ENCODE peak calls at places on chromosomes 12 and 14, in six cellular contexts. F is aorta, C is fibroblast of lung, I is breast epithelium, G is hepatocyte, T is tibial artery. J is an unnamed sample.

GRCh38 chr14:53953002-53953827 is 3.4 kb downstream of the BMP4 start:
- DNase-seq in F (peak; percentile 91), C (peak; percentile 90), I (peak; percentile 76), G (peak; percentile 95), T (peak; percentile 88), J (peak; percentile 85)

GRCh38 chr12:96487214-96487613 is 2.2 kb upstream of the CFAP54 start:
- DNase-seq in F (no peak), C (peak; percentile 75), I (no peak), G (no peak), T (no peak), J (no peak)

GRCh38 chr12:46617167-46617566 is 208.6 kb downstream of the SLC38A4 start:
- DNase-seq in F (no peak), C (peak; percentile 67), I (no peak), G (no peak), T (peak; percentile 76), J (no peak)

GRCh38 chr12:62643470-62643869 is 176.8 kb downstream of the MON2 start:
- DNase-seq in F (no peak), C (no peak), I (no peak), G (no peak), T (no peak), J (no peak)

GRCh38 chr14:28784262-28785021 is 17.9 kb downstream of the FOXG1 start:
- DNase-seq in F (no peak), C (no peak), I (no peak), G (no peak), T (no peak), J (no peak)

GRCh38 chr12:60194682-60195081 is 598.9 kb downstream of the SLC16A7 start:
- DNase-seq in F (no peak), C (peak; percentile 53), I (no peak), G (no peak), T (no peak), J (no peak)

GRCh38 chr12:82627799-82628198 is 58.9 kb upstream of the TMTC2 start:
- DNase-seq in F (no peak), C (peak; percentile 28), I (no peak), G (peak; percentile 33), T (no peak), J (no peak)

GRCh38 chr12:124565071-124565491 is 2.3 kb downstream of the NCOR2 start:
- DNase-seq in F (peak; percentile 73), C (no peak), I (no peak), G (no peak), T (no peak), J (no peak)

GRCh38 chr12:119840617-119841016 is 36.5 kb downstream of the CIT start:
- DNase-seq in F (no peak), C (no peak), I (no peak), G (no peak), T (no peak), J (no peak)

GRCh38 chr12:65496617-65497016 is 218.1 kb downstream of the MSRB3 start:
- DNase-seq in F (no peak), C (peak; percentile 73), I (no peak), G (peak; percentile 41), T (no peak), J (no peak)

GRCh38 chr12:52644078-52644415 is 8.0 kb downstream of the KRT2 start:
- DNase-seq in F (no peak), C (no peak), I (no peak), G (no peak), T (no peak), J (no peak)

GRCh38 chr14:63840981-63841380 is 11.8 kb upstream of the SYNE2 start:
- DNase-seq in F (no peak), C (no peak), I (no peak), G (no peak), T (no peak), J (peak; percentile 61)

GRCh38 chr12:26283046-26283445 is 87.7 kb downstream of the SSPN start:
- DNase-seq in F (no peak), C (no peak), I (no peak), G (no peak), T (no peak), J (no peak)

GRCh38 chr12:63103489-63104131 is 47.4 kb downstream of the AVPR1A start:
- DNase-seq in F (no peak), C (peak; percentile 31), I (no peak), G (peak; percentile 46), T (no peak), J (no peak)

GRCh38 chr14:56119221-56119967 is 1.2 kb downstream of the PELI2 start:
- DNase-seq in F (peak; percentile 73), C (peak; percentile 35), I (no peak), G (peak; percentile 61), T (peak; percentile 41), J (peak; percentile 73)

GRCh38 chr12:10190558-10191388 is 11.9 kb downstream of the TMEM52B start:
- DNase-seq in F (peak; percentile 69), C (peak; percentile 84), I (no peak), G (peak; percentile 80), T (peak; percentile 56), J (peak; percentile 59)

GRCh38 chr14:75514673-75515630 is 7.3 kb upstream of the BATF start:
- DNase-seq in F (peak; percentile 61), C (peak; percentile 41), I (no peak), G (no peak), T (no peak), J (peak; percentile 64)

DNA sequence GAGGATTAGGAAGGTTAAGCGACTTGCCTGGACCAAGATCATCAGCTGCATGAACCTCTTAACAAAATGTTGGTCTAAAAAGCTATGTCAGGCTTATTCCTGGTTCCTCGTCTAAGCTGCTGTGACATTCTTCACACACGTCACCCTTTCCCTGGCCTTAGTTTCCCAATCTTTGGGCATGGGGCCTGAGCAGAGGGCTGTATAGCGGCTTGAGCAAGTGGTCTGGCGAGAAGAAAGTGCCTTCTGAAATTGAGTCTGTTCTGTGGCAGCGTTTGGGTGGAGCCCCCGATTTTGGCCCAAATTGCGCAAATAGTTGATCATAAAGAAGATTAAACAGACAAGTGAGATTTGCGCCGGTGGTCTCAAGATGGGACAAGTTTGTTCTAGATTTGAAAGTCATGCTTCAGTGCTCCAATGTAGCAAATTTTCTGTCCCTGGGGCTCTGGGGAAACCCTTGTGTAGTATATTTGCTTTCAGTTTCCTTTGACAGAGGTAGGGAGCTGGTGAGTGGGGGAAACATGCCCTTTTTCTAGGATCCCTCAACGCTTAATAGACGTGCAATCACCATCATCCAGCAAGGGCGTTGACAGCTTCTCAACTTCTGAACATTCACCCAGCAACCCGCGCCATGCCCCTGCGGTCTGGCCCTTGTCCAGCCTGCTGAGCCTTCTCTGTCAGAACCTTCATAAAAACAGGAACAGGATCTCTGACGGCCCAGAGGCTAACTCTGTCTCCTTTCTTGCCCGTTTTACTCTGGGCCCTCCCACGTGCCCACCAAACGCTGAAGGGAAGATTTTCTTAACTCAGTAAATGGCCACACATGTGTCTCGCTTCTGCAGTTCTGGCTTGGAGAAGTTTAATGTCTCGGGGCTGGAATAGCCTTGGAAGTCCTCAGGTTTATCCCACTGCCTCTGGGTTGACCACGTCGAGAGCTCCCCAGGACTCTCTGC is 58.4 kb upstream of the CCND2 start:
- DNase-seq in F (peak; percentile 89), C (no peak), I (no peak), G (no peak), T (peak; percentile 74), J (peak; percentile 89)
- H3K27ac ChIP-seq in F (no peak overlapping the region), C (no peak overlapping the region), I (no peak overlapping the region), G (no peak overlapping the region), T (no peak overlapping the region), J (no peak overlapping the region)

GRCh38 chr14:52850520-52850919 is 59.1 kb upstream of the GNPNAT1 start:
- DNase-seq in F (no peak), C (peak; percentile 19), I (no peak), G (no peak), T (no peak), J (no peak)
- H3K27ac ChIP-seq in F (no peak overlapping the region), C (no peak overlapping the region), I (no peak overlapping the region), G (no peak overlapping the region), T (no peak overlapping the region), J (no peak overlapping the region)

GRCh38 chr12:2113080-2113479 is 60.3 kb downstream of the CACNA1C start:
- DNase-seq in F (peak; percentile 21), C (no peak), I (no peak), G (no peak), T (no peak), J (no peak)
- H3K27ac ChIP-seq in F (peak overlapping the region; percentile 30), C (no peak overlapping the region), I (no peak overlapping the region), G (no peak overlapping the region), T (peak overlapping the region; percentile 66), J (no peak overlapping the region)

GRCh38 chr14:24197066-24197465 is 1.8 kb upstream of the TM9SF1 start:
- DNase-seq in F (no peak), C (no peak), I (no peak), G (no peak), T (no peak), J (no peak)
- H3K27ac ChIP-seq in F (no peak overlapping the region), C (no peak overlapping the region), I (no peak overlapping the region), G (peak overlapping the region; percentile 99), T (no peak overlapping the region), J (no peak overlapping the region)